ENCODE peak calls at places on chromosome 6, in five cellular contexts. P is GM23248, J is neural progenitor cell, X is HCT116, M is mammary epithelial cell. R is an unnamed sample.

GRCh38 chr6:159633196-159633595 is 59.8 kb downstream of the SOD2 start:
- DNase-seq in X (peak; percentile 37), M (no peak), P (peak; percentile 13), J (peak; percentile 24), R (no peak)

GRCh38 chr6:34465551-34466241 is at the start of gene PACSIN1:
- DNase-seq in P (peak; percentile 27), M (no peak), X (no peak), J (peak; percentile 86), R (no peak)

GRCh38 chr6:144150673-144151009 is 324 bp downstream of the STX11 start:
- DNase-seq in X (peak; percentile 41), J (peak; percentile 68), M (peak; percentile 14), P (peak; percentile 56), R (no peak)

GRCh38 chr6:79570129-79570801 is 33.0 kb upstream of the LCA5 start:
- DNase-seq in X (peak; percentile 80), M (peak; percentile 73), P (peak; percentile 35), J (no peak), R (peak; percentile 7)

GRCh38 chr6:6221829-6222535 is 98.5 kb downstream of the F13A1 start:
- DNase-seq in X (no peak), P (no peak), J (peak; percentile 63), M (no peak), R (no peak)

GRCh38 chr6:127332383-127332961 is 10.9 kb downstream of the ECHDC1 start:
- DNase-seq in X (no peak), M (no peak), P (no peak), J (no peak), R (no peak)

GRCh38 chr6:94835264-94835663 is 742.1 kb upstream of the MANEA start:
- DNase-seq in X (no peak), P (no peak), J (no peak), M (no peak), R (no peak)

GRCh38 chr6:153024401-153025017 is 22.0 kb upstream of the MTRF1L start:
- DNase-seq in P (peak; percentile 65), X (peak; percentile 51), M (peak; percentile 54), J (peak; percentile 74), R (no peak)

GRCh38 chr6:158565482-158566040 is 5.7 kb downstream of the TMEM181 start:
- DNase-seq in J (no peak), M (no peak), X (no peak), P (no peak), R (no peak)

GRCh38 chr6:90285611-90286381 is 10.8 kb downstream of the BACH2 start:
- DNase-seq in P (peak; percentile 96), X (peak; percentile 76), M (peak; percentile 92), J (peak; percentile 74), R (no peak)

GRCh38 chr6:139184050-139184826 is 49.4 kb downstream of the HECA start:
- DNase-seq in P (no peak), J (no peak), M (no peak), X (no peak), R (no peak)

GRCh38 chr6:137013031-137013430 is 31.7 kb downstream of the IL20RA start:
- DNase-seq in X (no peak), P (peak; percentile 21), J (no peak), M (peak; percentile 26), R (no peak)

GRCh38 chr6:125931733-125932450 is 24.7 kb upstream of the HINT3 start:
- DNase-seq in X (no peak), J (no peak), M (peak; percentile 67), P (no peak), R (no peak)

GRCh38 chr6:134534708-134535149 is 216.8 kb upstream of the SGK1 start:
- DNase-seq in M (peak; percentile 76), J (no peak), X (no peak), P (peak; percentile 74), R (peak; percentile 50)

GRCh38 chr6:88166901-88167624 is 916 bp upstream of the CNR1 start:
- DNase-seq in P (no peak), X (no peak), J (peak; percentile 62), M (no peak), R (no peak)

GRCh38 chr6:142702501-142703460 is 242.2 kb downstream of the HIVEP2 start:
- DNase-seq in X (no peak), M (peak; percentile 27), P (no peak), J (peak; percentile 17), R (no peak)

GRCh38 chr6:39184906-39185580 is 44.2 kb downstream of the KCNK5 start:
- DNase-seq in J (no peak), X (no peak), M (peak; percentile 54), P (no peak), R (no peak)

GRCh38 chr6:28940294-28940858 is 16.6 kb upstream of the TRIM27 start:
- DNase-seq in X (no peak), J (peak; percentile 70), P (no peak), M (peak; percentile 75), R (no peak)

GRCh38 chr6:40251609-40252008 is 317.3 kb upstream of the MOCS1 start:
- DNase-seq in J (no peak), M (no peak), P (no peak), X (no peak), R (no peak)

GRCh38 chr6:39228992-39229767 is at the start of gene KCNK5:
- DNase-seq in X (peak; percentile 73), M (peak; percentile 44), P (peak; percentile 76), J (peak; percentile 94), R (peak; percentile 25)

GRCh38 chr6:130834482-130835251 is 7.5 kb downstream of the SMLR1 start:
- DNase-seq in J (no peak), M (no peak), X (no peak), P (no peak), R (no peak)

GRCh38 chr6:130838250-130838649 is 11.0 kb downstream of the SMLR1 start:
- DNase-seq in M (no peak), X (no peak), P (no peak), J (no peak), R (no peak)

GRCh38 chr6:130838971-130839370 is 11.8 kb downstream of the SMLR1 start:
- DNase-seq in J (no peak), M (no peak), P (no peak), X (no peak), R (no peak)

GRCh38 chr6:130837067-130837466 is 9.9 kb downstream of the SMLR1 start:
- DNase-seq in J (no peak), X (no peak), P (no peak), M (no peak), R (no peak)

DNA sequence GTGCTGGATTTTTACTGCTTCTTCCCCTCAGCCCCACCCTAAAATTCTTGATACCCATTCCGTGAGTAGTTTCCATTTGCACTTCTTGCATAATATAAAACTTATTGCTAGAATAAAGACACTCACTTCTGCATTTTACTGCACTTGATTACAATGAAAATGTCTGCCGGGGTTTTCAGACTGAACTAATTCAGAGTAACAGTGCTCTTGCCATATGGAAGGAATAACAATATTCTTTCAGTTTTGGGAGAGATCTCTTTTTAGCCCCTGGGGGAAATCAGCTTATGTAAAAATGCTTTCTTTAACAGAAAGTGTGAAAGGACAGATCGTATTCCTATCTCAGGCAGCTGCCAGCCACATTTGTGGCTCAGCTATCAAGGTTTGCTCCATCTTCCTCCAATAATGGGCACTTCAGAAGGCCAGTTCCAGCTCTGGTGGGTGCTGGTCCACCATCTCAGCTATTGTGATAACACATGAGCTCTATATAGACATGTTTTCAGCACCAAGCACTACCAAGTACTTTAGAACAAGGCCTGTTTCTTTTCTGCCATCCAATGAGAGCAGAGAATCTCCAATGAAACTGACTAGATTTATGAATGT is 9.0 kb downstream of the SMLR1 start:
- DNase-seq in J (no peak), M (no peak), P (no peak), X (no peak), R (no peak)
- H4K20me1 ChIP-seq in J (no peaks in the 10 kb centered on the region), M (no peaks in the 10 kb centered on the region), P (no peaks in the 10 kb centered on the region), X (no peaks in the 10 kb centered on the region), R (no peaks in the 10 kb centered on the region)

GRCh38 chr6:154758125-154758524 is 24.9 kb downstream of the SCAF8 start:
- DNase-seq in J (no peak), X (no peak), P (no peak), M (peak; percentile 65), R (no peak)
- H4K20me1 ChIP-seq in J (peaks cover 70% of the 10 kb centered on the region), X (peaks cover 31% of the 10 kb centered on the region), P (peaks cover 23% of the 10 kb centered on the region), M (peaks cover 5% of the 10 kb centered on the region), R (peaks cover 31% of the 10 kb centered on the region)

GRCh38 chr6:43495409-43495941 is 14.7 kb downstream of the LRRC73 start:
- DNase-seq in P (peak; percentile 46), M (peak; percentile 58), X (no peak), J (no peak), R (no peak)
- H4K20me1 ChIP-seq in P (no peaks in the 10 kb centered on the region), M (no peaks in the 10 kb centered on the region), X (no peaks in the 10 kb centered on the region), J (peaks cover 33% of the 10 kb centered on the region), R (no peaks in the 10 kb centered on the region)

GRCh38 chr6:51559059-51559458 is 528.4 kb downstream of the PKHD1 start:
- DNase-seq in M (peak; percentile 38), J (no peak), X (no peak), P (no peak), R (no peak)
- H4K20me1 ChIP-seq in M (no peaks in the 10 kb centered on the region), J (no peaks in the 10 kb centered on the region), X (no peaks in the 10 kb centered on the region), P (no peaks in the 10 kb centered on the region), R (no peaks in the 10 kb centered on the region)

GRCh38 chr6:106318851-106319250 is 6.7 kb downstream of the ATG5 start:
- DNase-seq in P (no peak), X (no peak), J (no peak), M (no peak), R (no peak)
- H4K20me1 ChIP-seq in P (no peaks in the 10 kb centered on the region), X (peaks cover 5% of the 10 kb centered on the region), J (peaks cover 18% of the 10 kb centered on the region), M (no peaks in the 10 kb centered on the region), R (no peaks in the 10 kb centered on the region)

DNA sequence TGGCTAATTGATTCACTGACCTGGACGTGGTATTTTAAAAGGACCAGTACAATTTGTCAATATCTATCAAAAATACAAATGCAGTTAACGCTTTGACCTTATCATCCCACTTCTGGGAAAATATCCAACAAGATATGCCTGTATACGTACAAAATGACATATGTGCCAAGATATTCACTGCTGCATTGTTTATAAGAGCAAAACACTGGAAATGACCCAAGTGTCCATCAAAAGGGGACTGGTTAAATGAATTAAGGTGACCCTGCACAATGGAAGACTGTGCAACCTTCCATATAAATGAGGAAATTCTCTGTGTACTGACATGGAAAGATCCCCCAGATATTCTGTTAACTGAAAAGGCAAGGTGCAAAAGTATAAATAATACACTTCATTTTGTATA is 13.9 kb downstream of the TRAM2 start:
- DNase-seq in M (no peak), P (no peak), J (no peak), X (no peak), R (no peak)
- H4K20me1 ChIP-seq in M (peaks cover 3% of the 10 kb centered on the region), P (no peaks in the 10 kb centered on the region), J (peaks cover 7% of the 10 kb centered on the region), X (peaks cover 3% of the 10 kb centered on the region), R (peaks cover under 1% of the 10 kb centered on the region)

DNA sequence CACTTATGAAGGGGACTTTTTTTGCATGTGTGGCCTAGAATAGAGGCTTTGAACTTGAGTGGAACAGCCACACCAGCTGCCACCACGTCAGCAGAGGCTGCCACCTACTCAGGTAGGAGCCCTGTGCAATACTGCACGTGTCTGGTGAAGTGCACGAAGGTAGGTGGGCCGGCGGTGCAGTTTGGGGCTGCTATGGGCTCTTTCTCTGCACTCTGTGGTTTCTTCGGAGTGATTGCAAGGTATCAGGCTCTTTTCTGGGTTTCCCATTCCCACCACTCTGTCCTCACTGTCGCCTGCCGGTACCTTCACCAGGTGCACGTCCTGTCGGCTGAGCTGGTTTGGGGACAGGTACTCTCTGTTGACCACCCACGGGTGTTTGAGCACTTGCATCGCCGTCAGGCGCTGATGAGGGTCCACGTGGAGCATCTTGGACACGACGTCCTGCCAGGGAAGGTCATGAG is 30.8 kb upstream of the MPC1 start:
- DNase-seq in P (no peak), J (no peak), M (no peak), X (no peak), R (no peak)
- H4K20me1 ChIP-seq in P (no peaks in the 10 kb centered on the region), J (no peaks in the 10 kb centered on the region), M (no peaks in the 10 kb centered on the region), X (no peaks in the 10 kb centered on the region), R (no peaks in the 10 kb centered on the region)

GRCh38 chr6:117687725-117688124 is 12.5 kb downstream of the NUS1 start:
- DNase-seq in P (no peak), J (no peak), X (no peak), M (no peak), R (no peak)
- H4K20me1 ChIP-seq in P (peaks cover 4% of the 10 kb centered on the region), J (peaks cover 37% of the 10 kb centered on the region), X (peaks cover 8% of the 10 kb centered on the region), M (peaks cover 5% of the 10 kb centered on the region), R (peaks cover 4% of the 10 kb centered on the region)

GRCh38 chr6:11675610-11676009 is 103.0 kb downstream of the ADTRP start:
- DNase-seq in J (no peak), P (peak; percentile 35), M (peak; percentile 42), X (no peak), R (no peak)
- H4K20me1 ChIP-seq in J (no peaks in the 10 kb centered on the region), P (no peaks in the 10 kb centered on the region), M (no peaks in the 10 kb centered on the region), X (no peaks in the 10 kb centered on the region), R (no peaks in the 10 kb centered on the region)

R was measured in keratinocyte.